ENCODE peak calls at places on chromosomes 7 and 10, in six cellular contexts. R is fibroblast of the aortic adventitia, S is HFFc6, V is progenitor cell of endocrine pancreas, W is epithelial cell of esophagus, F is choroid plexus epithelial cell. X is an unnamed sample.
A peak's percentile ranks its signal among the peaks of the same experiment; 100 is the strongest.

GRCh38 chr10:96768136-96768535 is 47.8 kb upstream of the PIK3AP1 start:
- DNase-seq in V (no peak), S (no peak), W (no peak), F (no peak), R (no peak), X (no peak)

GRCh38 chr7:75644599-75644998 is 94.1 kb downstream of the HIP1 start:
- DNase-seq in S (no peak), R (no peak), V (no peak), W (no peak), F (no peak), X (no peak)

GRCh38 chr7:101624246-101625000 is 4.7 kb downstream of the MYL10 start:
- DNase-seq in R (no peak), V (no peak), S (no peak), W (no peak), F (no peak), X (no peak)

GRCh38 chr10:133230023-133230319 is at the start of gene UTF1:
- DNase-seq in W (no peak), V (no peak), F (no peak), S (no peak), R (no peak), X (no peak)

GRCh38 chr7:48025630-48026029 is 3.3 kb downstream of the SUN3 start:
- DNase-seq in F (peak; percentile 26), S (no peak), R (no peak), V (no peak), W (peak; percentile 56), X (no peak)

GRCh38 chr7:135670179-135670578 is 7.9 kb downstream of the STMP1 start:
- DNase-seq in W (peak; percentile 77), V (no peak), F (peak; percentile 67), S (peak; percentile 79), R (peak; percentile 84), X (no peak)

GRCh38 chr10:127797339-127797738 is 60.4 kb downstream of the FOXI2 start:
- DNase-seq in S (no peak), R (no peak), V (no peak), W (no peak), F (peak; percentile 2), X (no peak)

GRCh38 chr10:32225976-32226375 is 121.0 kb downstream of the EPC1 start:
- DNase-seq in S (no peak), V (no peak), R (no peak), W (no peak), F (no peak), X (no peak)

GRCh38 chr7:106600569-106601373 is 60.2 kb downstream of the CCDC71L start:
- DNase-seq in W (no peak), V (no peak), S (peak; percentile 13), F (no peak), R (no peak), X (no peak)

GRCh38 chr7:131292141-131292905 is 35.4 kb upstream of the MKLN1 start:
- DNase-seq in V (no peak), R (peak; percentile 66), S (no peak), W (no peak), F (no peak), X (no peak)

GRCh38 chr7:48274662-48275061 is 103.4 kb downstream of the ABCA13 start:
- DNase-seq in F (peak; percentile 86), W (peak; percentile 55), S (peak; percentile 2), R (peak; percentile 23), V (no peak), X (no peak)

GRCh38 chr10:110803830-110804338 is 67.8 kb upstream of the PDCD4 start:
- DNase-seq in W (peak; percentile 50), S (peak; percentile 18), R (peak; percentile 66), V (no peak), F (peak; percentile 66), X (no peak)
- TF ChIP-seq CTCF in W (peak; percentile 58), S (peak; percentile 74), R (peak; percentile 83), V (peak; percentile 61), F (peak; percentile 82), X (peak; percentile 34)

DNA sequence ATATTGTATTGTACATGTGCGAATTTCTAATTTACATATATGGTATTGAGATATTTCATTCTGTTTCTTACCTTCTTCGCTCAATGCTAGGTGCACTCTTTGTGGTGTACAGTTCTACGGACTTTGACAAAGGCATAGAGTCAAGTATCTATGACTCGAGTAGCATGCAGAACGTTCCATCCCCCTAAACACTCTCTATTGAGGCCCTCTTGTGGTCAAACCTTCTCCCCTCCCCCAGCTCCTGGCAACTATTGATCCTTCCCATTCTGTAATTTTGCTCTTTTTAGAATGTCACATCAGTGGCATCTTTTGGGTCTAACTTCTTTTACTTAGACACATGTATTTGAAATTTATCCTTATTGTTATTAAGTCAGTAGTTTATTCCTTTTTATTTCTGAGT is 30.7 kb upstream of the GDF10 start:
- DNase-seq in V (no peak), W (no peak), R (peak; percentile 15), S (no peak), F (peak; percentile 35), X (no peak)
- TF ChIP-seq CTCF in V (peak; percentile 18), W (no peak), R (peak; percentile 35), S (peak; percentile 16), F (peak; percentile 62), X (peak; percentile 25)

GRCh38 chr10:122140477-122140902 is 130.6 kb upstream of the BTBD16 start:
- DNase-seq in S (peak; percentile 35), R (peak; percentile 68), V (no peak), W (peak; percentile 75), F (no peak), X (no peak)
- TF ChIP-seq CTCF in S (no peak), R (no peak), V (no peak), W (no peak), F (no peak), X (no peak)

GRCh38 chr10:23516530-23516929 is 77.7 kb downstream of the OTUD1 start:
- DNase-seq in R (peak; percentile 59), W (peak; percentile 41), V (no peak), S (peak; percentile 38), F (peak; percentile 67), X (no peak)
- TF ChIP-seq CTCF in R (peak; percentile 76), W (peak; percentile 64), V (peak; percentile 72), S (peak; percentile 60), F (peak; percentile 75), X (peak; percentile 81)

GRCh38 chr7:70506463-70506862 is 625.5 kb upstream of the GALNT17 start:
- DNase-seq in R (no peak), F (no peak), V (no peak), W (no peak), S (no peak), X (no peak)
- TF ChIP-seq CTCF in R (no peak), F (no peak), V (peak; percentile 29), W (no peak), S (no peak), X (no peak)

DNA sequence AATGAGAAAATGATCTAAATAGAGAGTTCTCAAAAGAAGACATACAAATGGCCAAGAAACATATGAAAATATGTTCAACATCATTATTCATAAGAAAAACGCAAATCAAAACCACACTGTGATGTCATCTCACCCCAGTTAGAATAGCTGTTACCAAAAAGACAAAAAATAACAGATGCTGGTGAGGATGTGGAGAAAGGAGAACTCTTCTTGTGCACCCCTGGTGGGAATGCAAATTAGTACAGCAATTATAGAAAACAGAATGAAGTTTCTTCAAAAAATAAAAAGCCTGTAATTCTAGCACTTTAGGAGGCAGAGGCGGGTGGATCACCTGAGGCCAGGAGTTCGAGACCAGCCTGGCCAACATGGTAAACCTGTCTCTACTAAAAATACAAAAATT is 199.3 kb downstream of the PARD3 start:
- DNase-seq in W (no peak), S (no peak), R (no peak), V (no peak), F (no peak), X (no peak)
- TF ChIP-seq CTCF in W (no peak), S (no peak), R (peak; percentile 8), V (no peak), F (peak; percentile 11), X (no peak)

DNA sequence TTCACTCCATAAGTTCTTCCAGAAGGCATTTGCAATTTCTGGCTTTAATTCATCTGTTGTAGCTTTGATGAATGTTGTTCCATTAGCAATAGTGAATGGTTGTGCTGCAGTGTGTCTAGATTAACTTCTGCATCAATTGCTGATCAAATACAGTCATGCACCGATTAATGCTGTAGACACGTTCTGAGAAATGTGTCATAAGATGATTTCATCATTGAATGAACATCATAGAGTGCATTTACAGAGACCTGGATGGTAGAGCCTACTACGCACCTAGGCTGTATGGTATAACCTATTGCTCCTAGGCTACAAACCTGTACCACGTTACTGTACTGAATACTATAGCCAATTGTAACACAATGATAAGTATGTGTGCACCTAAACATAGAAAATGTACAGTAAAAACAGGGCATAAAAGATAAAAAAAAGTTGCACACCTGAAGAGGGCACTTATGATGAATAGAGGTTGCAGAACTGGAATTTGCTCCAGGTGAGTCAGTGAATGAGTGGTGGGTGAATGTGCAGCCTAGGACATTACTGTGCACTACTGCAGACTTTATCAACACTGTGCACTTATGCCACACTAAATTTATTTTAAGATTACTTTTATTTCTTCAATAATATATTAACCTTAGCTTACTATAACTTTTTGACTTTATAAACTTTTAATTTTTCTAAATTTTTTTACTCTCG is 170.7 kb downstream of the HERPUD2 start:
- DNase-seq in W (peak; percentile 83), S (no peak), V (no peak), F (no peak), R (no peak), X (no peak)
- TF ChIP-seq CTCF in W (no peak), S (no peak), V (no peak), F (no peak), R (no peak), X (no peak)

GRCh38 chr7:37853468-37853867 is 5.1 kb downstream of the NME8 start:
- DNase-seq in S (no peak), F (peak; percentile 5), W (peak; percentile 32), R (no peak), V (no peak), X (peak; percentile 22)
- TF ChIP-seq CTCF in S (peak; percentile 51), F (peak; percentile 40), W (peak; percentile 52), R (peak; percentile 35), V (peak; percentile 61), X (peak; percentile 74)

DNA sequence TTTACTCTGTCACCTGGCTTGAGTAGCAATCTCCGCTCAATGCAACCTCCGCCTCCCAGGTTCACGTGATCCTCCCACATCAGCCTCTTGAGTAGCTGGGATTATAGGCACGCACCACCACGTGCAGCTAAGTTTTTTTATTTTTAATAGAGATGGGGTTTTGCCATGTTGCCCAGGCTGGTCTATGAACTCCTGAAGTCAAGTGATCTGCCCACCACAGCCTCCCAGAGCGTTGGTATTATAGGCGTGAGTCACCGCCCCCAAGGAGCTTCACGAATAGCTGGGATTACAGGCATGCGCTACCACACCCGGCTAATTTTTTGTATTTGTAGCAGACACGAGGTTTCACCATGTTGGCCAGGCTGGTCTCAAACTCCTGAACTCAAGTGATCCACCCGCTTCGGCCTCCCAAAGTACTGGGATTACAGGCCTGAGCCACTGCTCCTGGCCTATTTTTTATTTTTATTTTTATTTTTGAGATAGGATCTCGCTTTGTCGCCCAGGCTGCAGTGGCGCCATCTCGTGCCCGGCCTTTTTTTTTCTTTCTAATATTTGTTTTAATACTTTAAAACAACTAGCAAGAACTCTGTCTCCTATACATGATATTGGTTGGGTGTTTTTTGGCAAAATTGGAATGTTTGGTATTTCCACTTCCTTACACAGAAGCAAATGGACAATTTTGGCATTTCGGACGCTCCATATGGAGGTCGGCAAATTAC is 1.1 kb downstream of the EFCAB10 start:
- DNase-seq in W (peak; percentile 24), V (no peak), F (peak; percentile 17), S (no peak), R (no peak), X (no peak)
- TF ChIP-seq CTCF in W (no peak), V (no peak), F (peak; percentile 43), S (no peak), R (no peak), X (peak; percentile 15)

X was measured in LNCaP clone FGC.